ENCODE peak calls at places on chromosomes 12 and 14, in four cellular contexts. N, H, J and A are unnamed samples.

GRCh38 chr12:51471465-51471864 is 46.8 kb downstream of the SLC4A8 start:
- DNase-seq in N (no peak), H (no peak), J (no peak), A (no peak)

GRCh38 chr14:33814010-33814409 is 136.9 kb downstream of the EGLN3 start:
- DNase-seq in J (no peak), H (no peak), N (no peak), A (no peak)

GRCh38 chr14:95274283-95274682 is 45.4 kb downstream of the CLMN start:
- DNase-seq in J (no peak), N (no peak), H (no peak), A (no peak)

GRCh38 chr14:90281766-90282165 is 25.4 kb downstream of the PSMC1 start:
- DNase-seq in N (no peak), H (no peak), J (no peak), A (no peak)

GRCh38 chr12:46558696-46559095 is 186.1 kb upstream of the SLC38A2 start:
- DNase-seq in J (no peak), H (no peak), N (no peak), A (no peak)

GRCh38 chr12:100871335-100871734 is 76.8 kb downstream of the ANO4 start:
- DNase-seq in H (no peak), J (no peak), N (no peak), A (no peak)

GRCh38 chr12:123971770-123972447 is 722 bp downstream of the CCDC92 start:
- DNase-seq in N (peak), H (peak), J (peak), A (peak)

GRCh38 chr12:10154145-10154496 is 17.8 kb downstream of the OLR1 start:
- DNase-seq in J (no peak), N (no peak), H (no peak), A (no peak)

GRCh38 chr12:12837025-12837872 is 24.1 kb downstream of the DDX47 start:
- DNase-seq in N (no peak), H (peak), J (no peak), A (no peak)

GRCh38 chr14:102213984-102214658 is 74.4 kb downstream of the WDR20 start:
- DNase-seq in J (no peak), N (no peak), H (no peak), A (no peak)

GRCh38 chr12:109822951-109823411 is 10.2 kb downstream of the TRPV4 start:
- DNase-seq in H (no peak), J (no peak), N (peak), A (no peak)

GRCh38 chr12:113589437-113589836 is 117.8 kb upstream of the LHX5 start:
- DNase-seq in N (no peak), H (no peak), J (no peak), A (no peak)

GRCh38 chr14:73610692-73611091 is 1.6 kb upstream of the ACOT6 start:
- DNase-seq in H (no peak), N (no peak), J (no peak), A (no peak)

GRCh38 chr14:36553650-36554260 is 28.7 kb downstream of the NKX2-8 start:
- DNase-seq in N (no peak), J (no peak), H (no peak), A (no peak)

GRCh38 chr12:51846209-51846779 is 2.2 kb downstream of the FIGNL2 start:
- DNase-seq in J (no peak), N (no peak), H (no peak), A (no peak)

GRCh38 chr12:56146492-56147460 is 5.6 kb upstream of the MYL6B start:
- DNase-seq in J (no peak), N (peak), H (no peak), A (no peak)

GRCh38 chr14:63840981-63841380 is 11.8 kb upstream of the SYNE2 start:
- DNase-seq in N (peak), J (no peak), H (no peak), A (no peak)

GRCh38 chr14:69997849-69998248 is 118.6 kb downstream of the SMOC1 start:
- DNase-seq in H (no peak), J (no peak), N (no peak), A (no peak)

DNA sequence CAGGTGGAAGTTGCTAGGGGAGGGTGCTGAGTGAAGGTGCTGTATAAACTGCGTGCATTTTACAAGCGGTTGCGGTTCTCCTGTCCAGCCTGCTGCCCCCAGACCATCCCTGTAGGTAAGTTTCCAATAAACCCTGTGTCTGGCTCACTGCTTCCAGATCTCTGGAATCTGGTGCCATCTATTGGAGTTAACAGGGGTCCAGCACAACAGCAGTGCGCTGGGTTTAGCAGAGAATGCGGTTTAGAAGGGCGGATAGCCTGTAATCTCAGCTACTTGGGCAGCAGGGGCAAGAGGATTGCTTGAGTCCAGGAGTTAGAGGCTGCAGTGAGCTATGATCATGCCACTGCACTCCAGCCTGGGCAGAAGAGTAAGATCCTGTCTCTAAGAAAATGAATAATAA is 4.9 kb downstream of the AACS start:
- DNase-seq in H (no peak), J (no peak), N (no peak), A (no peak)
- TF ChIP-seq CTCF in H (no peak), J (no peak), N (no peak), A (no peak)

GRCh38 chr12:108592033-108592909 is 5.6 kb downstream of the TMEM119 start:
- DNase-seq in J (no peak), N (no peak), H (no peak), A (no peak)

GRCh38 chr12:108594960-108595710 is 2.7 kb downstream of the TMEM119 start:
- DNase-seq in H (no peak), J (no peak), N (no peak), A (no peak)

GRCh38 chr12:108596854-108597558 is 878 bp downstream of the TMEM119 start:
- DNase-seq in J (no peak), H (no peak), N (no peak), A (no peak)

GRCh38 chr12:108595711-108596647 is 1.9 kb downstream of the TMEM119 start:
- DNase-seq in N (no peak), H (no peak), J (no peak), A (no peak)

DNA sequence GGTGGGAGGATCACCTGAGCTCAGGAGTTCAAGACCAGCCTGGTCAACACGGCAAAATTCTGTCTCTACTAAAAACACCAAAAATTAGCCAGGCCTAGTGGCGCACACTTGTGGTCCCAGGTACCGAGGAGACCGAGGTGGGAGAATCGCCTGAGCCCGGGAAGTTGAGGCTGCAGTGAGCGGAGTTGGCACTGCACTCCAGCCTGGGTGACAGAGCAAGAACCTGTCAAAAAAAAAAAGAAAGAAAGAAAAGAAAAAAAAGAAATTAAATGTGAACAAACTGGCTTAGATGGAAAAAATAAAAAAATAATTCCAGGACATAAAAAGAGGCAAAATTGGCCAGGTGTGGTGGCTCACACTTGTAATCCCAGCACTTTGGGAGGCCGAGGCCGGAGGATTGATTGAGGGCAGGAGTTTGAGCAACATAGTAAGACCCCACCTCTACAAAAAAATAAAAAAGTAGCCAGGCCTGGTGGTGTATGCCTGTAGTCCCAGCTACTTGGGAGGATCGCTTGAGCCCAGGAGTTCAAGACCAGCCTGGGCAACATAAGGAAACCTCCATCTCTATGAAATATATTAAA is 3.5 kb downstream of the TMEM119 start:
- DNase-seq in N (no peak), J (no peak), H (no peak), A (no peak)
- TF ChIP-seq CTCF in N (no peak), J (no peak), H (no peak), A (no peak)

DNA sequence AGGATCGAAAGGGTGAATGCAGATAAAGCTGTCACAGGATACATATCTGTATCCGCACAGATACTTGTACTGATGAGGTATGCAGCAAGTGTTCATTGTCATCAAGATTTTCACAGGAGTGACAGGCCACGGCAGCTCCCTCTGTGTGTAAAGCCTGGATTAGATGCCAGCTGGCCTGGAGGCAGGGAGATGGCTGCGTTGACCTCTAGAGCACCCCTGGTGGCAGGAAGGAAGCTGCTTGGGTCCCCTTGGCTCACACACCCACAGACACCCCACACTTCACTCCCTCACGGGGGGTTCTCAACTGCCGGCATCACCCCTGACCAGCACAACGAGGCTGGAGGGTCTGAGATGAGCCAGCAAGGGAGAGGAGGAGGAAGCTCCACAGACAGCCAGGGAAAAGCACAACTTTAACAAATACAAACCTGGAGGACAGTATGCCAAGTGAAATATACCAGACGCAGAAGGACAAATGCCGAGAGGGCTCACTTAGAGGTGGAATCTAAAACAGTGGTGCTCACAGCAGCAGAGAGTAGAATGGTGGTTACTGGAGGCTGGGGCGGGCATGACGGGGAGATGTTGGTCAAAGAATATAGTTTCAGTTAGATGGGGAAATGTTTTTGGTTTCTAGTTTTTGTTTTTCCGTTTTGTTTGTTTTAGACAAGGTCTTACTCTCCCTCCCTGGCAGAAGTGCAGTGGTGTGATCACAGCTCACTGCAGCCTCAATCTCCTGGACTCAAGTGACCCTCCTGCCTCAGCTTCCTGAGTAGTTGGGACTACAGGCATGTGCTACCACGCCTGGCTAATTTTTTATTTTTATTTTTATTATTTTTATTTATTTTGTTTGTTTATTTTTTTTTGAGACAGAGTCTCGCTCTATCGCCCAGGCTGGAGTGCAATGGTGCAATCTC is 45.7 kb downstream of the TEAD4 start:
- DNase-seq in J (peak), H (no peak), N (no peak), A (no peak)
- TF ChIP-seq CTCF in J (peak), H (no peak), N (peak), A (peak)

DNA sequence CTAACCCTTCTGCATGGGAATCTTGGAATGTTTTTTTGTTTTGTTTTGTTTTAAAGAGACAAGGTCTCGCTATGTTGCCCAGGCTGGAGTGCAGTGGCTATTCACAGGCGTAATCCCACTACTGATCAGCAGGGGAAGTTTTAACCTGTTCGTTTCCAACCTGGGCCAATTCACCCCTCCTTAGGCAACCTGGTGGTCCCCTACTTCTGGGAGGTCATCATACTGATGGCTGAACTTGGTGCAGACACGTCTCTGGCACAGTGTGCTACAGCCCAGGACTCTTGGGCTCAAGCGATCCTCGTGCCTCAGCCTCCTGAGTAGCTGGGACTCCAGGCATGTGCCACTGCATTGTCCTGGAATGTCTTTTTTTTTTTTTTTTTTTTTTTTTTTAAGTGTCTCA is 48.9 kb upstream of the ISM2 start:
- DNase-seq in H (peak), J (no peak), N (no peak), A (no peak)
- TF ChIP-seq CTCF in H (no peak), J (no peak), N (no peak), A (peak)

GRCh38 chr12:132218915-132219314 is 74.7 kb downstream of the NOC4L start:
- DNase-seq in J (no peak), N (no peak), H (peak), A (peak)
- TF ChIP-seq CTCF in J (peak), N (no peak), H (no peak), A (peak)